ENCODE peak calls at places on chromosomes 16 and 17, in seven cellular contexts. One of them, this sample, is unnamed.

GRCh38 chr17:15744091-15744676 is 12.1 kb downstream of the TBC1D26 start:
- DNase-seq in stomach: no peak
- DNase-seq in transverse colon: no peak
- DNase-seq in esophagus muscularis mucosa: no peak
- DNase-seq in K562: no peak
- DNase-seq in sigmoid colon: no peak
- DNase-seq in suprapubic skin: no peak
- DNase-seq in this sample: no peak

GRCh38 chr17:9239821-9240658 is 218.7 kb downstream of the NTN1 start:
- DNase-seq in sigmoid colon: peak; percentile 93
- DNase-seq in suprapubic skin: peak; percentile 91
- DNase-seq in transverse colon: peak; percentile 78
- DNase-seq in esophagus muscularis mucosa: no peak
- DNase-seq in K562: peak; percentile 93
- DNase-seq in stomach: peak; percentile 71
- DNase-seq in this sample: peak; percentile 61

GRCh38 chr17:5785867-5786509 is 201.7 kb upstream of the NLRP1 start:
- DNase-seq in suprapubic skin: no peak
- DNase-seq in K562: no peak
- DNase-seq in transverse colon: no peak
- DNase-seq in stomach: no peak
- DNase-seq in sigmoid colon: no peak
- DNase-seq in esophagus muscularis mucosa: no peak
- DNase-seq in this sample: no peak

GRCh38 chr16:49340466-49340865 is 33.1 kb upstream of the C16orf78 start:
- DNase-seq in stomach: no peak
- DNase-seq in transverse colon: no peak
- DNase-seq in suprapubic skin: peak; percentile 45
- DNase-seq in K562: no peak
- DNase-seq in esophagus muscularis mucosa: peak; percentile 45
- DNase-seq in sigmoid colon: peak; percentile 7
- DNase-seq in this sample: no peak

GRCh38 chr17:14745122-14745521 is 444.2 kb downstream of the HS3ST3B1 start:
- DNase-seq in K562: no peak
- DNase-seq in stomach: no peak
- DNase-seq in transverse colon: no peak
- DNase-seq in sigmoid colon: no peak
- DNase-seq in esophagus muscularis mucosa: no peak
- DNase-seq in suprapubic skin: no peak
- DNase-seq in this sample: no peak

GRCh38 chr17:42553866-42554249 is 1.1 kb downstream of the HSD17B1 start:
- DNase-seq in stomach: peak; percentile 48
- DNase-seq in suprapubic skin: no peak
- DNase-seq in sigmoid colon: no peak
- DNase-seq in esophagus muscularis mucosa: no peak
- DNase-seq in K562: no peak
- DNase-seq in transverse colon: no peak
- DNase-seq in this sample: peak; percentile 81

GRCh38 chr17:40427002-40427491 is 9.4 kb upstream of the TOP2A start:
- DNase-seq in esophagus muscularis mucosa: peak; percentile 87
- DNase-seq in stomach: no peak
- DNase-seq in sigmoid colon: no peak
- DNase-seq in K562: no peak
- DNase-seq in transverse colon: no peak
- DNase-seq in suprapubic skin: peak; percentile 16
- DNase-seq in this sample: no peak

GRCh38 chr17:7862692-7863437 is 5.1 kb downstream of the CYB5D1 start:
- DNase-seq in suprapubic skin: no peak
- DNase-seq in K562: peak; percentile 30
- DNase-seq in sigmoid colon: peak; percentile 74
- DNase-seq in esophagus muscularis mucosa: no peak
- DNase-seq in stomach: no peak
- DNase-seq in transverse colon: peak; percentile 31
- DNase-seq in this sample: no peak

GRCh38 chr16:57735755-57736418 is at the start of gene KATNB1:
- DNase-seq in stomach: no peak
- DNase-seq in transverse colon: no peak
- DNase-seq in suprapubic skin: peak; percentile 77
- DNase-seq in K562: no peak
- DNase-seq in sigmoid colon: peak; percentile 69
- DNase-seq in esophagus muscularis mucosa: no peak
- DNase-seq in this sample: no peak

GRCh38 chr17:6476061-6476833 is 32.0 kb downstream of the PIMREG start:
- DNase-seq in suprapubic skin: no peak
- DNase-seq in sigmoid colon: no peak
- DNase-seq in K562: no peak
- DNase-seq in esophagus muscularis mucosa: no peak
- DNase-seq in transverse colon: no peak
- DNase-seq in stomach: no peak
- DNase-seq in this sample: no peak

GRCh38 chr17:16040710-16041251 is 41.2 kb downstream of the TTC19 start:
- DNase-seq in sigmoid colon: no peak
- DNase-seq in suprapubic skin: no peak
- DNase-seq in transverse colon: peak; percentile 21
- DNase-seq in esophagus muscularis mucosa: no peak
- DNase-seq in K562: no peak
- DNase-seq in stomach: peak; percentile 56
- DNase-seq in this sample: no peak

GRCh38 chr16:89908236-89908635 is 10.4 kb upstream of the MC1R start:
- DNase-seq in transverse colon: no peak
- DNase-seq in esophagus muscularis mucosa: no peak
- DNase-seq in K562: no peak
- DNase-seq in stomach: no peak
- DNase-seq in suprapubic skin: no peak
- DNase-seq in sigmoid colon: no peak
- DNase-seq in this sample: no peak

GRCh38 chr16:4505356-4506153 is 29.4 kb downstream of the HMOX2 start:
- DNase-seq in esophagus muscularis mucosa: no peak
- DNase-seq in transverse colon: peak; percentile 67
- DNase-seq in K562: no peak
- DNase-seq in sigmoid colon: no peak
- DNase-seq in stomach: peak; percentile 54
- DNase-seq in suprapubic skin: no peak
- DNase-seq in this sample: peak; percentile 74

GRCh38 chr16:48075398-48075797 is 80.4 kb downstream of the ABCC12 start:
- DNase-seq in sigmoid colon: no peak
- DNase-seq in transverse colon: no peak
- DNase-seq in suprapubic skin: no peak
- DNase-seq in stomach: no peak
- DNase-seq in esophagus muscularis mucosa: no peak
- DNase-seq in K562: no peak
- DNase-seq in this sample: no peak

GRCh38 chr17:13002761-13003453 is 14.9 kb downstream of the ELAC2 start:
- DNase-seq in sigmoid colon: peak; percentile 86
- DNase-seq in suprapubic skin: no peak
- DNase-seq in stomach: peak; percentile 84
- DNase-seq in K562: peak; percentile 46
- DNase-seq in transverse colon: peak; percentile 80
- DNase-seq in esophagus muscularis mucosa: peak; percentile 94
- DNase-seq in this sample: no peak

GRCh38 chr16:11691235-11691634 is 23.0 kb downstream of the SNN start:
- DNase-seq in suprapubic skin: no peak
- DNase-seq in K562: no peak
- DNase-seq in esophagus muscularis mucosa: no peak
- DNase-seq in sigmoid colon: peak; percentile 7
- DNase-seq in stomach: no peak
- DNase-seq in transverse colon: no peak
- DNase-seq in this sample: no peak

GRCh38 chr16:11686713-11687112 is 18.5 kb downstream of the SNN start:
- DNase-seq in suprapubic skin: no peak
- DNase-seq in esophagus muscularis mucosa: no peak
- DNase-seq in stomach: no peak
- DNase-seq in transverse colon: no peak
- DNase-seq in K562: no peak
- DNase-seq in sigmoid colon: no peak
- DNase-seq in this sample: no peak

GRCh38 chr16:11688520-11688886 is 20.2 kb downstream of the SNN start:
- DNase-seq in suprapubic skin: peak; percentile 29
- DNase-seq in K562: no peak
- DNase-seq in stomach: no peak
- DNase-seq in esophagus muscularis mucosa: no peak
- DNase-seq in sigmoid colon: no peak
- DNase-seq in transverse colon: no peak
- DNase-seq in this sample: no peak

GRCh38 chr16:11687606-11688519 is 19.6 kb downstream of the SNN start:
- DNase-seq in K562: no peak
- DNase-seq in stomach: peak; percentile 17
- DNase-seq in transverse colon: no peak
- DNase-seq in esophagus muscularis mucosa: no peak
- DNase-seq in sigmoid colon: peak; percentile 48
- DNase-seq in suprapubic skin: peak; percentile 24
- DNase-seq in this sample: no peak

DNA sequence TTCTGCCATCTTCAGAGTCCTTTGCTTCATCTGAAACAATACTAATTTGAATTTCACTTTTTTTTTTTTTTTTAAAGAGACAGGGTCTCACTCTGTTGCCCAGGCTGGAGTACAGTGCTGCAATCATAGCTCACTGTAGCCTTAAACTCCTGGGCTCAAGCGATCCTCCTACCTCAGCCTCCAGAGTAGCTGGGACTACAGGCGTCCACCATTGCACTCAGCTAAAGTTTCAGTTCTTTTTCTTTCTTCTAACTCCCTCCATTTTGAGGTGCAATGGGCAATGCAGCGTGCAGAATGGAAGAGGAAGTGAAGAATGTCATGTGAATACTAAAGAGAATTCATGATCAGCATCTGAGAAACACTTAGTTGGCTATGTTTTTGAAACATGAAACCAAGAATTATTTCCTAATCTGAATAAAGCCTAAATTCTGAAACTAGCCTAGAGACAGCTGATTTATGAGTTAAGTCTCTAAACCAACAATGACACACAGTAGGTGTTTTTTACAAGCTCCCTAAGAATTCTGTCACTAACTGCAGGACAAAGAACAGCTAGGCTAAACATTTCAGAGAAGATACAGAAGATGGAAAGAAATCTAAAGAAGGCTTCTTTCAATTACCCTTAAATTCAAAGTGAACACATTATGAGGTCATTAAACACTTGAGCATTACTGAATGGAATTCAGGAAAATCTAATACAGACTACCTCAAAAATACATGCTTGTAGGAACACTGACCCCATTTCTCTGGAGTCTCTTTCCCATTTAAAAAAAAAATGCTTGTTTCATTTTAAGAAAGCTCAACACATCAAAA is 21.0 kb downstream of the SNN start:
- DNase-seq in suprapubic skin: no peak
- DNase-seq in esophagus muscularis mucosa: no peak
- DNase-seq in sigmoid colon: peak; percentile 48
- DNase-seq in transverse colon: no peak
- DNase-seq in stomach: no peak
- DNase-seq in K562: no peak
- DNase-seq in this sample: no peak
- TF ChIP-seq EP300 in suprapubic skin: no peak
- TF ChIP-seq EP300 in esophagus muscularis mucosa: no peak
- TF ChIP-seq EP300 in sigmoid colon: no peak
- TF ChIP-seq EP300 in transverse colon: no peak
- TF ChIP-seq EP300 in stomach: no peak
- TF ChIP-seq EP300 in K562: no peak
- TF ChIP-seq EP300 in this sample: no peak

DNA sequence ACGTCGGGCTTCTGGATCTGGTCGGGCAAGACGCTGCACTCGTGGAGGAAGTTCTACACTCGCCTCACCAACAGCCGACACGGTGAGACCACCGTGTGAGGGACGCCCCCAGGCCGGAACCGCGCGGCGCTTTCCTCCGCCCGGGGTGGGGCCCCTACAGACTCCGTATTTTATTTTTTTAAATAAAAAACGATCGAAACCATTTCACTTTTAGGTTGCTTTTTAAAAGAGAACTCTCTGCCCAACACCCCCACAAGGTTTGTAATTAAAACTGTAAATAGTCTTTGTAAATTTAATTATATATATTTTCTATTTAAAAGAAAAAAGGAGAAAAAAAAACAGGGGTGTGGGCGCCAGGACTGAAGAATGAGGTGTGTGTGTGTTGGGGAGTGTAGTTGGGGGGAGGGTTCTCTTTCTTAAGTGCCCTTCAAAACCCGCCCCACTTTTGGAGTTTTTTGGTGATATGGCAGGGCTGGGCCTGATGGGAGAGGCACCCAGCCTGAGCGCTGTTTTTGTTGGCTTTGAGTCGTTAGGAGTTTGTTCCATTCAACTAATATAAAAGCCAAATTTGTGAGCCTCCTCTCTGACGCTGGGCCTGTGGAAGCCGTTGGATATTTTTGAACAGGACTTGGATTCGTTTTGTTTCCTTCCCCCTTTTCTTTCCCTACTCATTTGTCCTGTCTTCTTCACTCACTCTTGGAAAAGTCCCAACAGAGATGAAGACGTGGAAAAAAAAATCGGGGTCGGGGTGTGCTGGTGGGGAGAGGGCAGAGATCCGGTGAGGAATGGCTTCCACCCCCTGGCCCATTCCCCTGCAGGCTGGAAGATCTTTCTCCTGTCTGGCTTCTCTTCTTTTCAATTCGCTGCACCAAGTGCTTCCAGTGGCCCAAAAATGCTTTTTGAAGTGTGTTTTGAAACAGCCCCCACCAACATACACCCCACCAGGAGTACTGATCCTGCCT is 2.3 kb downstream of the FZD2 start:
- DNase-seq in stomach: no peak
- DNase-seq in transverse colon: no peak
- DNase-seq in sigmoid colon: no peak
- DNase-seq in K562: no peak
- DNase-seq in suprapubic skin: no peak
- DNase-seq in esophagus muscularis mucosa: no peak
- DNase-seq in this sample: no peak
- H3K4me3 ChIP-seq in stomach: peak overlapping the region; percentile 66
- H3K4me3 ChIP-seq in transverse colon: no peak overlapping the region
- H3K4me3 ChIP-seq in sigmoid colon: peak overlapping the region; percentile 69
- H3K4me3 ChIP-seq in K562: no peak overlapping the region
- H3K4me3 ChIP-seq in suprapubic skin: peak overlapping the region; percentile 64
- H3K4me3 ChIP-seq in esophagus muscularis mucosa: peak overlapping the region; percentile 86
- H3K4me3 ChIP-seq in this sample: no peak overlapping the region

GRCh38 chr16:78970650-78971049 is 629.9 kb downstream of the MAF start:
- DNase-seq in K562: no peak
- DNase-seq in stomach: no peak
- DNase-seq in esophagus muscularis mucosa: no peak
- DNase-seq in suprapubic skin: no peak
- DNase-seq in transverse colon: no peak
- DNase-seq in sigmoid colon: no peak
- DNase-seq in this sample: no peak

GRCh38 chr16:78967948-78968347 is 632.6 kb downstream of the MAF start:
- DNase-seq in K562: no peak
- DNase-seq in stomach: no peak
- DNase-seq in transverse colon: no peak
- DNase-seq in suprapubic skin: no peak
- DNase-seq in esophagus muscularis mucosa: no peak
- DNase-seq in sigmoid colon: no peak
- DNase-seq in this sample: peak; percentile 52

GRCh38 chr16:78976212-78976611 is 624.3 kb downstream of the MAF start:
- DNase-seq in suprapubic skin: no peak
- DNase-seq in transverse colon: no peak
- DNase-seq in esophagus muscularis mucosa: no peak
- DNase-seq in K562: no peak
- DNase-seq in stomach: no peak
- DNase-seq in sigmoid colon: no peak
- DNase-seq in this sample: no peak

GRCh38 chr16:78973041-78973440 is 627.5 kb downstream of the MAF start:
- DNase-seq in esophagus muscularis mucosa: no peak
- DNase-seq in stomach: no peak
- DNase-seq in K562: no peak
- DNase-seq in transverse colon: no peak
- DNase-seq in sigmoid colon: no peak
- DNase-seq in suprapubic skin: no peak
- DNase-seq in this sample: no peak
- TF ChIP-seq POLR2AphosphoS5 in esophagus muscularis mucosa: no peak
- TF ChIP-seq POLR2AphosphoS5 in stomach: no peak
- TF ChIP-seq POLR2AphosphoS5 in K562: no peak
- TF ChIP-seq POLR2AphosphoS5 in transverse colon: no peak
- TF ChIP-seq POLR2AphosphoS5 in sigmoid colon: no peak
- TF ChIP-seq POLR2AphosphoS5 in suprapubic skin: no peak
- TF ChIP-seq POLR2AphosphoS5 in this sample: no peak

GRCh38 chr17:78186689-78187595 is at the start of the genes AFMID and TK1:
- DNase-seq in sigmoid colon: peak; percentile 97
- DNase-seq in suprapubic skin: peak; percentile 97
- DNase-seq in transverse colon: peak; percentile 99
- DNase-seq in K562: peak; percentile 99
- DNase-seq in stomach: peak; percentile 99
- DNase-seq in esophagus muscularis mucosa: peak; percentile 99
- DNase-seq in this sample: peak; percentile 99
- TF ChIP-seq EP300 in sigmoid colon: no peak
- TF ChIP-seq EP300 in suprapubic skin: no peak
- TF ChIP-seq EP300 in transverse colon: no peak
- TF ChIP-seq EP300 in K562: no peak
- TF ChIP-seq EP300 in stomach: no peak
- TF ChIP-seq EP300 in esophagus muscularis mucosa: no peak
- TF ChIP-seq EP300 in this sample: no peak

This sample was measured in upper lobe of left lung.